ENCODE peak calls at places on chromosomes 11 and 22, in six cellular contexts. T is GM03348; A is activated CD4-positive, alpha-beta T cell treated with anti-CD3 and anti-CD28 coated beads, Interleukin-2, amount 50 U/mL, for 48 hours; U is HCT116; C is anterior cingulate cortex; Z is NCI-H748 treated with DMSO at 0.1 percent for 48 hours. I is an unnamed sample.

GRCh38 chr11:124793466-124794278 is 6.5 kb downstream of the MSANTD2 start:
- DNase-seq in T (peak), A (peak), U (peak), C (no peak), Z (peak), I (no peak)

GRCh38 chr11:112610494-112610893 is 349.8 kb upstream of the PLET1 start:
- DNase-seq in T (no peak), A (no peak), U (no peak), C (no peak), Z (no peak), I (no peak)

GRCh38 chr11:55658031-55658573 is 3.9 kb upstream of the OR4C6 start:
- DNase-seq in T (no peak), A (no peak), U (no peak), C (no peak), Z (no peak), I (no peak)

GRCh38 chr22:38843716-38844660 is at the start of gene NPTXR:
- DNase-seq in T (peak), A (peak), U (no peak), C (no peak), Z (peak), I (no peak)

GRCh38 chr11:71461696-71462095 is 8.7 kb downstream of the NADSYN1 start:
- DNase-seq in T (no peak), A (no peak), U (no peak), C (no peak), Z (no peak), I (no peak)

GRCh38 chr22:27089303-27089702 is 431.9 kb downstream of the MIAT start:
- DNase-seq in T (no peak), A (no peak), U (no peak), C (no peak), Z (no peak), I (no peak)

GRCh38 chr22:37777122-37777687 is 30.5 kb upstream of the GCAT start:
- DNase-seq in T (peak), A (no peak), U (peak), C (no peak), Z (no peak), I (no peak)

GRCh38 chr11:116510166-116510565 is 262.6 kb downstream of the BUD13 start:
- DNase-seq in T (no peak), A (no peak), U (no peak), C (no peak), Z (no peak), I (no peak)

GRCh38 chr11:7448126-7448525 is 37.2 kb upstream of the OLFML1 start:
- DNase-seq in T (no peak), A (no peak), U (no peak), C (no peak), Z (no peak), I (no peak)